ENCODE peak calls at places on chromosomes 11 and 22, in ten cellular contexts. C is tibial nerve; Y is GM23248; W is uterus; R is lower lobe of right lung; D is ovary; B is CD8-positive, alpha-beta memory T cell; K is mesenchymal stem cell; J is tibial artery; M is gastrocnemius medialis. G is an unnamed sample.

GRCh38 chr11:95863486-95864140 is 60.3 kb downstream of the MTMR2 start:
- DNase-seq in C (no peak), Y (peak; percentile 84), W (no peak), R (no peak), D (no peak), B (no peak), K (peak; percentile 51), J (no peak), M (no peak), G (no peak)

GRCh38 chr11:26134481-26135355 is 197.2 kb upstream of the ANO3 start:
- DNase-seq in C (no peak), Y (peak; percentile 28), W (no peak), R (no peak), D (no peak), B (no peak), K (peak; percentile 53), J (no peak), M (no peak), G (no peak)

GRCh38 chr11:64339754-64340408 is at the start of gene CCDC88B:
- DNase-seq in C (no peak), Y (no peak), W (no peak), R (peak; percentile 90), D (peak; percentile 45), B (peak; percentile 86), K (no peak), J (peak; percentile 78), M (no peak), G (peak; percentile 31)

GRCh38 chr22:32311551-32312071 is 46.1 kb upstream of the RFPL3 start:
- DNase-seq in C (no peak), Y (no peak), W (no peak), R (no peak), D (no peak), B (no peak), K (no peak), J (no peak), M (no peak), G (no peak)

GRCh38 chr11:113487622-113488021 is 12.4 kb upstream of the DRD2 start:
- DNase-seq in C (no peak), Y (no peak), W (no peak), R (no peak), D (no peak), B (no peak), K (no peak), J (no peak), M (no peak), G (no peak)

GRCh38 chr22:50302564-50302963 is 4.9 kb downstream of the PLXNB2 start:
- DNase-seq in C (no peak), Y (peak; percentile 17), W (peak; percentile 51), R (no peak), D (no peak), B (no peak), K (no peak), J (no peak), M (no peak), G (no peak)

GRCh38 chr11:119975561-119976152 is 162.3 kb downstream of the TRIM29 start:
- DNase-seq in C (no peak), Y (no peak), W (no peak), R (no peak), D (no peak), B (no peak), K (no peak), J (no peak), M (no peak), G (no peak)

GRCh38 chr11:120116966-120117365 is 20.9 kb downstream of the TRIM29 start:
- DNase-seq in C (no peak), Y (no peak), W (no peak), R (no peak), D (no peak), B (no peak), K (no peak), J (no peak), M (no peak), G (no peak)

GRCh38 chr22:48356731-48357130 is 1470.9 kb downstream of the BRD1 start:
- DNase-seq in C (no peak), Y (no peak), W (no peak), R (no peak), D (no peak), B (no peak), K (no peak), J (no peak), M (no peak), G (no peak)

GRCh38 chr11:3224730-3225098 is 6.1 kb upstream of the MRGPRG start:
- DNase-seq in C (no peak), Y (no peak), W (no peak), R (no peak), D (no peak), B (no peak), K (no peak), J (no peak), M (no peak), G (no peak)

GRCh38 chr11:130243816-130244215 is 70.9 kb downstream of the ZBTB44 start:
- DNase-seq in C (no peak), Y (no peak), W (no peak), R (no peak), D (no peak), B (no peak), K (peak; percentile 29), J (no peak), M (no peak), G (no peak)

GRCh38 chr11:115408036-115408911 is 95.9 kb downstream of the CADM1 start:
- DNase-seq in C (no peak), Y (no peak), W (peak; percentile 18), R (no peak), D (peak; percentile 39), B (no peak), K (no peak), J (no peak), M (no peak), G (no peak)

GRCh38 chr22:26464312-26464711 is 19.3 kb downstream of the HPS4 start:
- DNase-seq in C (peak; percentile 38), Y (peak; percentile 34), W (no peak), R (no peak), D (no peak), B (no peak), K (no peak), J (peak; percentile 65), M (peak; percentile 45), G (peak; percentile 22)

GRCh38 chr22:45582236-45582954 is 79.7 kb downstream of the FBLN1 start:
- DNase-seq in C (no peak), Y (no peak), W (no peak), R (peak; percentile 22), D (no peak), B (no peak), K (no peak), J (no peak), M (no peak), G (no peak)

GRCh38 chr11:125358254-125358840 is 137.7 kb downstream of the FEZ1 start:
- DNase-seq in C (no peak), Y (peak; percentile 37), W (no peak), R (no peak), D (no peak), B (no peak), K (peak; percentile 64), J (no peak), M (no peak), G (no peak)

GRCh38 chr22:30265851-30266444 is 703 bp downstream of the OSM start:
- DNase-seq in C (no peak), Y (peak; percentile 46), W (no peak), R (peak; percentile 84), D (no peak), B (peak; percentile 81), K (no peak), J (peak; percentile 82), M (no peak), G (no peak)

GRCh38 chr11:102157219-102157618 is 47.0 kb downstream of the YAP1 start:
- DNase-seq in C (peak; percentile 19), Y (peak; percentile 73), W (peak; percentile 71), R (no peak), D (peak; percentile 58), B (no peak), K (peak; percentile 59), J (peak; percentile 81), M (peak; percentile 78), G (peak; percentile 84)

GRCh38 chr22:37270928-37271650 is 11.2 kb upstream of the CYTH4 start:
- DNase-seq in C (no peak), Y (peak; percentile 54), W (no peak), R (peak; percentile 60), D (no peak), B (no peak), K (no peak), J (no peak), M (no peak), G (peak; percentile 65)

GRCh38 chr11:85627332-85627997 is at the start of gene DLG2:
- DNase-seq in C (peak; percentile 35), Y (peak; percentile 79), W (peak; percentile 29), R (no peak), D (no peak), B (no peak), K (peak; percentile 57), J (no peak), M (peak; percentile 50), G (peak; percentile 14)

GRCh38 chr11:28525636-28526405 is 417.6 kb downstream of the METTL15 start:
- DNase-seq in C (no peak), Y (no peak), W (no peak), R (no peak), D (no peak), B (no peak), K (no peak), J (no peak), M (no peak), G (no peak)

GRCh38 chr11:126083829-126084607 is 21.4 kb upstream of the CDON start:
- DNase-seq in C (no peak), Y (no peak), W (no peak), R (no peak), D (no peak), B (no peak), K (no peak), J (no peak), M (no peak), G (no peak)

GRCh38 chr11:70430122-70430521 is 31.8 kb downstream of the CTTN start:
- DNase-seq in C (no peak), Y (no peak), W (no peak), R (no peak), D (no peak), B (no peak), K (no peak), J (no peak), M (no peak), G (no peak)
- H3K36me3 ChIP-seq in C (no peaks in the 10 kb centered on the region), Y (peaks cover 26% of the 10 kb centered on the region), W (no peaks in the 10 kb centered on the region), R (peaks cover 96% of the 10 kb centered on the region), D (no peaks in the 10 kb centered on the region), B (no peaks in the 10 kb centered on the region), K (peaks cover 84% of the 10 kb centered on the region), J (peaks cover 73% of the 10 kb centered on the region), M (no peaks in the 10 kb centered on the region), G (peaks cover 15% of the 10 kb centered on the region)

GRCh38 chr22:35324067-35324466 is 24.4 kb downstream of the TOM1 start:
- DNase-seq in C (no peak), Y (no peak), W (no peak), R (no peak), D (no peak), B (no peak), K (no peak), J (no peak), M (no peak), G (no peak)
- H3K36me3 ChIP-seq in C (no peaks in the 10 kb centered on the region), Y (peaks cover 56% of the 10 kb centered on the region), W (no peaks in the 10 kb centered on the region), R (peaks cover 100% of the 10 kb centered on the region), D (no peaks in the 10 kb centered on the region), B (peaks cover 26% of the 10 kb centered on the region), K (peaks cover 78% of the 10 kb centered on the region), J (peaks cover 77% of the 10 kb centered on the region), M (no peaks in the 10 kb centered on the region), G (peaks cover 26% of the 10 kb centered on the region)

GRCh38 chr22:17664414-17665045 is 26.0 kb downstream of the BCL2L13 start:
- DNase-seq in C (no peak), Y (no peak), W (no peak), R (no peak), D (no peak), B (no peak), K (no peak), J (no peak), M (no peak), G (no peak)
- H3K36me3 ChIP-seq in C (no peaks in the 10 kb centered on the region), Y (peaks cover 16% of the 10 kb centered on the region), W (no peaks in the 10 kb centered on the region), R (peaks cover 41% of the 10 kb centered on the region), D (no peaks in the 10 kb centered on the region), B (peaks cover 8% of the 10 kb centered on the region), K (peaks cover 33% of the 10 kb centered on the region), J (peaks cover 37% of the 10 kb centered on the region), M (no peaks in the 10 kb centered on the region), G (no peaks in the 10 kb centered on the region)

GRCh38 chr22:20106849-20107237 is 9.1 kb upstream of the RANBP1 start:
- DNase-seq in C (no peak), Y (no peak), W (no peak), R (peak; percentile 30), D (no peak), B (no peak), K (no peak), J (no peak), M (no peak), G (no peak)
- H3K36me3 ChIP-seq in C (no peaks in the 10 kb centered on the region), Y (peaks cover 18% of the 10 kb centered on the region), W (no peaks in the 10 kb centered on the region), R (peaks cover 93% of the 10 kb centered on the region), D (peaks cover 4% of the 10 kb centered on the region), B (peaks cover 58% of the 10 kb centered on the region), K (peaks cover 82% of the 10 kb centered on the region), J (peaks cover 62% of the 10 kb centered on the region), M (no peaks in the 10 kb centered on the region), G (no peaks in the 10 kb centered on the region)

G was measured in body of pancreas.